ENCODE peak calls at places on chromosomes 5 and 9, in six cellular contexts. One of them, this sample, is unnamed.

GRCh38 chr9:19087601-19088000 is 15.1 kb downstream of the HAUS6 start:
- DNase-seq in lower leg skin: no peak
- DNase-seq in WERI-Rb-1: no peak
- DNase-seq in transverse colon: no peak
- DNase-seq in neuronal stem cell: no peak
- DNase-seq in brain microvascular endothelial cell: peak
- DNase-seq in this sample: no peak

GRCh38 chr5:147930759-147931158 is 24.4 kb upstream of the C5orf46 start:
- DNase-seq in lower leg skin: no peak
- DNase-seq in WERI-Rb-1: no peak
- DNase-seq in transverse colon: no peak
- DNase-seq in neuronal stem cell: no peak
- DNase-seq in brain microvascular endothelial cell: no peak
- DNase-seq in this sample: no peak

GRCh38 chr5:157359350-157359910 is 93.5 kb downstream of the CYFIP2 start:
- DNase-seq in lower leg skin: no peak
- DNase-seq in WERI-Rb-1: no peak
- DNase-seq in transverse colon: no peak
- DNase-seq in neuronal stem cell: no peak
- DNase-seq in brain microvascular endothelial cell: no peak
- DNase-seq in this sample: no peak

GRCh38 chr5:53001541-53001940 is 12.4 kb downstream of the ITGA2 start:
- DNase-seq in lower leg skin: no peak
- DNase-seq in WERI-Rb-1: no peak
- DNase-seq in transverse colon: no peak
- DNase-seq in neuronal stem cell: no peak
- DNase-seq in brain microvascular endothelial cell: no peak
- DNase-seq in this sample: no peak

GRCh38 chr5:33240552-33240951 is 200.2 kb upstream of the TARS1 start:
- DNase-seq in lower leg skin: no peak
- DNase-seq in WERI-Rb-1: no peak
- DNase-seq in transverse colon: no peak
- DNase-seq in neuronal stem cell: no peak
- DNase-seq in brain microvascular endothelial cell: no peak
- DNase-seq in this sample: no peak

GRCh38 chr9:35813434-35814105 is 1.3 kb downstream of the HINT2 start:
- DNase-seq in lower leg skin: no peak
- DNase-seq in WERI-Rb-1: peak
- DNase-seq in transverse colon: no peak
- DNase-seq in neuronal stem cell: no peak
- DNase-seq in brain microvascular endothelial cell: no peak
- DNase-seq in this sample: peak

GRCh38 chr9:81074261-81074660 is 615.1 kb downstream of the TLE1 start:
- DNase-seq in lower leg skin: no peak
- DNase-seq in WERI-Rb-1: no peak
- DNase-seq in transverse colon: no peak
- DNase-seq in neuronal stem cell: no peak
- DNase-seq in brain microvascular endothelial cell: no peak
- DNase-seq in this sample: no peak

GRCh38 chr9:107242073-107243063 is 40.7 kb upstream of the RAD23B start:
- DNase-seq in lower leg skin: no peak
- DNase-seq in WERI-Rb-1: no peak
- DNase-seq in transverse colon: no peak
- DNase-seq in neuronal stem cell: no peak
- DNase-seq in brain microvascular endothelial cell: no peak
- DNase-seq in this sample: no peak

GRCh38 chr9:93266521-93267001 is 82.6 kb downstream of the WNK2 start:
- DNase-seq in lower leg skin: peak
- DNase-seq in WERI-Rb-1: no peak
- DNase-seq in transverse colon: no peak
- DNase-seq in neuronal stem cell: no peak
- DNase-seq in brain microvascular endothelial cell: no peak
- DNase-seq in this sample: peak

DNA sequence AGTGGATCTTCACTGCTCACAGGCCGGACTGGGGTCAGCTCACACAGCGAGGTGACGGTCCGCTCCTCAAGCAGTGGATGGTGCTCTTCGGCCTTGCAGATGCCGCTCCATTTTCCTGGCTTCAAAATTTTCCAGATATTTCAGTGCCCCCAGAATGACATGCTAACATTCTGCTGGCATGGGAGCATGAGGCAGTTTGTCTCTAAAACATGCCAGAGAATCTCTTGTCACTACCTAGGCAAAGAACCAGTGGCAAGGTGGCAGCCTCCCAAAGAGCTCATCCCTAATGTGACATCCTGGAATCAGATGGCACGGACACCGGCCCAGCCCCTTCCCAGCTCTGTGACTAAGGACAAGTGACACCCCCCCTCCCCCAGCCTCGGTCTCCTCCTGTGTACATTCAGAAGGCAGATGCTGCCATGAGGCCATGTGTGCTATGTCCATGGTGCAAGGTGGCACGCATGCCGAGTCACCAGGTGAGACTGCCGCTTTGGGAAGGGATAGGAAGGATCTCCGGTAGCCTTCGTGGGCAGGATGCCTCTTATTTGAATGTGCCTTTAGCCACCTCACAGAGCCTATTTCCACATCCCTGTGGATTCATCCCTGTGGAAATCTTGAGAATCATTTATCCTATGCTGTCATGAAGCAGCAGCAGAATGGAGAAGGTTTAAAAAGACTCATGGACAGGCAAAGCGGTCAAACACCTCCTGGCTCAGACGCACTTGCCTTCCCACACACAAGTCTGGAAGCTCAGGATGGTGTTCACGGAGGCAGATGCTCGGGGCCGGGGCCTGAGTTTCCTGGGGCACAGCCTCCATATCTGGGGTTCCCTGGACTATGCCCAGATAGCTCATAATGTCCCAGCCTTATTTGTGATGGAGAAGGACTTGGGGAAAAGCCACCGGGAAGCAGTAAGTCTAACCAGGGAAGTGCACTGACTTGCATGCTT is 2.9 kb downstream of the S1PR3 start:
- DNase-seq in lower leg skin: no peak
- DNase-seq in WERI-Rb-1: no peak
- DNase-seq in transverse colon: no peak
- DNase-seq in neuronal stem cell: no peak
- DNase-seq in brain microvascular endothelial cell: no peak
- DNase-seq in this sample: no peak
- H3K4me3 ChIP-seq in lower leg skin: no peak
- H3K4me3 ChIP-seq in WERI-Rb-1: no peak
- H3K4me3 ChIP-seq in transverse colon: no peak
- H3K4me3 ChIP-seq in neuronal stem cell: peak
- H3K4me3 ChIP-seq in brain microvascular endothelial cell: peak
- H3K4me3 ChIP-seq in this sample: peak

GRCh38 chr9:136663311-136663679 is 579 bp downstream of the EGFL7 start:
- DNase-seq in lower leg skin: no peak
- DNase-seq in WERI-Rb-1: no peak
- DNase-seq in transverse colon: no peak
- DNase-seq in neuronal stem cell: no peak
- DNase-seq in brain microvascular endothelial cell: no peak
- DNase-seq in this sample: no peak
- H3K4me3 ChIP-seq in lower leg skin: peak
- H3K4me3 ChIP-seq in WERI-Rb-1: no peak
- H3K4me3 ChIP-seq in transverse colon: no peak
- H3K4me3 ChIP-seq in neuronal stem cell: no peak
- H3K4me3 ChIP-seq in brain microvascular endothelial cell: no peak
- H3K4me3 ChIP-seq in this sample: no peak

DNA sequence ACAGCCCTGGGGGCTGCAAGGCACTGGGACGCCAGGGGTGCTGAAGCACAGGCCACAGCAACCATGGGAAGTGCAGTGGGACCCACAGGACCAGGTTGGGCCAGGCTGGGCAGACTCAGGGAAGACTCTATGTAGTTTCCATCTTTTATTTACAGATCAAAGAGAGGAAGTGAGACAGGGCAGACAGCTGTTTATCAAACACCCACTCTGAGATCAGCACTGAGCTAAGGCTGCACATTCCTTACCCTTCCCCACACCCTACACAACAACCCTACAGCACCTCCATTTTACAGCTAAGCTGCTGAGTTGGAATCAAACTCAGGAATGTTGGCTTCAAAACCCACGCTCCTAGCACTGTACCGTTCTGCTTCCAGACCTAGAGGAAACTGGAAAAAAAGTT is 19.8 kb downstream of the BARHL1 start:
- DNase-seq in lower leg skin: no peak
- DNase-seq in WERI-Rb-1: no peak
- DNase-seq in transverse colon: no peak
- DNase-seq in neuronal stem cell: no peak
- DNase-seq in brain microvascular endothelial cell: no peak
- DNase-seq in this sample: no peak
- H3K4me3 ChIP-seq in lower leg skin: no peak
- H3K4me3 ChIP-seq in WERI-Rb-1: no peak
- H3K4me3 ChIP-seq in transverse colon: no peak
- H3K4me3 ChIP-seq in neuronal stem cell: no peak
- H3K4me3 ChIP-seq in brain microvascular endothelial cell: no peak
- H3K4me3 ChIP-seq in this sample: no peak

DNA sequence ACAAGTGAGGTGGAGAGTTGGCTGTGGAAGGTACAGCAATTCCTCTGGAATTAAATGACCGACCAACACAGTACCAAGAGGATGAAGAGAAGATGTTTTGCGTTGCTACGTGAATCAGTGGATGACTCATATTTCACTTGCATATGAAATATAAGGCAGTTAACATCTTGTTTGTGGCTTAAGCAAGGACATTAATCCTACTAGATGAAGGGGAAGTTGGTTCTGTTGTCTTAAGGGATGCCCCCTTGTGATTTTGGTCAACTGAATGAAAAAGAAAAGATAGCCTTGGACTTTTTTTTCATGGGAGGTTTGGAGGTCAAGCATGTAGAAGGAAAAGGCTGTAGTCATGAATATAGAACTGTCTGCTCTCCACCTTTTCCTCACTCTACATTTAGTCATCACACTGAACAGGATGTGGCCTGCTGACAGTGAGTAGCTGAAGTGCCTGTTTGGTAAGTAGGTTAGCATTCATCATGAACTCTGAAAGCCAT is 33.9 kb downstream of the VLDLR start:
- DNase-seq in lower leg skin: no peak
- DNase-seq in WERI-Rb-1: no peak
- DNase-seq in transverse colon: no peak
- DNase-seq in neuronal stem cell: no peak
- DNase-seq in brain microvascular endothelial cell: peak
- DNase-seq in this sample: no peak
- H3K4me3 ChIP-seq in lower leg skin: no peak
- H3K4me3 ChIP-seq in WERI-Rb-1: no peak
- H3K4me3 ChIP-seq in transverse colon: no peak
- H3K4me3 ChIP-seq in neuronal stem cell: no peak
- H3K4me3 ChIP-seq in brain microvascular endothelial cell: no peak
- H3K4me3 ChIP-seq in this sample: no peak

GRCh38 chr5:177085985-177086917 is at the start of gene FGFR4:
- DNase-seq in lower leg skin: peak
- DNase-seq in WERI-Rb-1: peak
- DNase-seq in transverse colon: peak
- DNase-seq in neuronal stem cell: peak
- DNase-seq in brain microvascular endothelial cell: peak
- DNase-seq in this sample: peak

GRCh38 chr5:177089825-177090641 is 3.3 kb downstream of the FGFR4 start:
- DNase-seq in lower leg skin: no peak
- DNase-seq in WERI-Rb-1: no peak
- DNase-seq in transverse colon: peak
- DNase-seq in neuronal stem cell: no peak
- DNase-seq in brain microvascular endothelial cell: no peak
- DNase-seq in this sample: peak

GRCh38 chr5:177089146-177089545 is 2.4 kb downstream of the FGFR4 start:
- DNase-seq in lower leg skin: no peak
- DNase-seq in WERI-Rb-1: no peak
- DNase-seq in transverse colon: no peak
- DNase-seq in neuronal stem cell: no peak
- DNase-seq in brain microvascular endothelial cell: no peak
- DNase-seq in this sample: no peak

GRCh38 chr5:177087707-177088005 is 941 bp downstream of the FGFR4 start:
- DNase-seq in lower leg skin: no peak
- DNase-seq in WERI-Rb-1: no peak
- DNase-seq in transverse colon: no peak
- DNase-seq in neuronal stem cell: no peak
- DNase-seq in brain microvascular endothelial cell: no peak
- DNase-seq in this sample: no peak

GRCh38 chr5:177086918-177087706 is 397 bp downstream of the FGFR4 start:
- DNase-seq in lower leg skin: no peak
- DNase-seq in WERI-Rb-1: peak
- DNase-seq in transverse colon: peak
- DNase-seq in neuronal stem cell: peak
- DNase-seq in brain microvascular endothelial cell: no peak
- DNase-seq in this sample: peak
- H3K4me3 ChIP-seq in lower leg skin: no peak
- H3K4me3 ChIP-seq in WERI-Rb-1: peak
- H3K4me3 ChIP-seq in transverse colon: peak
- H3K4me3 ChIP-seq in neuronal stem cell: no peak
- H3K4me3 ChIP-seq in brain microvascular endothelial cell: peak
- H3K4me3 ChIP-seq in this sample: peak

This sample was measured in H7.